ENCODE peak calls at places on chromosomes 3 and 15, in four cellular contexts. Y is endothelial cell, O is Calu3, L is lower leg skin. R is an unnamed sample.

GRCh38 chr3:116444819-116445290 is 432 bp downstream of the LSAMP start:
- DNase-seq in Y (peak), O (peak), L (no peak), R (no peak)

GRCh38 chr15:43150171-43150929 is 17.0 kb downstream of the TMEM62 start:
- DNase-seq in Y (no peak), O (no peak), L (no peak), R (no peak)

GRCh38 chr15:25243800-25244097 is 195.1 kb downstream of the UBE3A start:
- DNase-seq in Y (no peak), O (no peak), L (peak), R (peak)

GRCh38 chr15:66138882-66139281 is 114.7 kb downstream of the MEGF11 start:
- DNase-seq in Y (no peak), O (no peak), L (no peak), R (no peak)

GRCh38 chr3:55487376-55488241 is 503 bp upstream of the WNT5A start:
- DNase-seq in Y (peak), O (peak), L (peak), R (no peak)

GRCh38 chr3:98326945-98327344 is 26.7 kb upstream of the OR5K4 start:
- DNase-seq in Y (no peak), O (no peak), L (no peak), R (no peak)

GRCh38 chr15:54841906-54842305 is 354.8 kb downstream of the RSL24D1 start:
- DNase-seq in Y (no peak), O (no peak), L (no peak), R (no peak)

GRCh38 chr3:16300881-16301359 is 35.9 kb downstream of the OXNAD1 start:
- DNase-seq in Y (no peak), O (no peak), L (no peak), R (no peak)

GRCh38 chr15:83983634-83984458 is 251.7 kb upstream of the GOLGA6L4 start:
- DNase-seq in Y (no peak), O (no peak), L (no peak), R (no peak)

GRCh38 chr15:80031841-80032240 is 27.6 kb upstream of the ZFAND6 start:
- DNase-seq in Y (no peak), O (no peak), L (no peak), R (no peak)

GRCh38 chr15:76363251-76363650 is 26.7 kb downstream of the ISL2 start:
- DNase-seq in Y (no peak), O (no peak), L (no peak), R (no peak)

GRCh38 chr15:37081985-37082384 is 18.4 kb downstream of the MEIS2 start:
- DNase-seq in Y (no peak), O (no peak), L (no peak), R (no peak)

GRCh38 chr3:66076861-66077495 is 38.3 kb upstream of the MAGI1 start:
- DNase-seq in Y (no peak), O (no peak), L (no peak), R (no peak)

GRCh38 chr15:48722764-48723661 is 77.5 kb upstream of the FBN1 start:
- DNase-seq in Y (no peak), O (peak), L (no peak), R (no peak)

GRCh38 chr3:9422712-9423424 is 25.5 kb downstream of the SETD5 start:
- DNase-seq in Y (peak), O (peak), L (peak), R (peak)

GRCh38 chr3:144687862-144688261 is 716.2 kb downstream of the DIPK2A start:
- DNase-seq in Y (no peak), O (no peak), L (no peak), R (no peak)

GRCh38 chr3:177335728-177336127 is 138.4 kb upstream of the TBL1XR1 start:
- DNase-seq in Y (no peak), O (no peak), L (no peak), R (no peak)

GRCh38 chr3:170321326-170322034 is 36.0 kb upstream of the SKIL start:
- DNase-seq in Y (no peak), O (peak), L (no peak), R (no peak)

GRCh38 chr3:53068176-53068575 is 22.3 kb upstream of the SFMBT1 start:
- DNase-seq in Y (no peak), O (no peak), L (peak), R (no peak)

GRCh38 chr3:4898454-4899313 is 80.6 kb upstream of the BHLHE40 start:
- DNase-seq in Y (no peak), O (no peak), L (no peak), R (no peak)

GRCh38 chr3:175335229-175335628 is 476.1 kb downstream of the NAALADL2 start:
- DNase-seq in Y (no peak), O (no peak), L (no peak), R (no peak)

GRCh38 chr3:12188328-12188648 is 29.6 kb upstream of the TIMP4 start:
- DNase-seq in Y (no peak), O (no peak), L (no peak), R (no peak)
- TF ChIP-seq CTCF in Y (no peak), O (no peak), L (no peak), R (no peak)

DNA sequence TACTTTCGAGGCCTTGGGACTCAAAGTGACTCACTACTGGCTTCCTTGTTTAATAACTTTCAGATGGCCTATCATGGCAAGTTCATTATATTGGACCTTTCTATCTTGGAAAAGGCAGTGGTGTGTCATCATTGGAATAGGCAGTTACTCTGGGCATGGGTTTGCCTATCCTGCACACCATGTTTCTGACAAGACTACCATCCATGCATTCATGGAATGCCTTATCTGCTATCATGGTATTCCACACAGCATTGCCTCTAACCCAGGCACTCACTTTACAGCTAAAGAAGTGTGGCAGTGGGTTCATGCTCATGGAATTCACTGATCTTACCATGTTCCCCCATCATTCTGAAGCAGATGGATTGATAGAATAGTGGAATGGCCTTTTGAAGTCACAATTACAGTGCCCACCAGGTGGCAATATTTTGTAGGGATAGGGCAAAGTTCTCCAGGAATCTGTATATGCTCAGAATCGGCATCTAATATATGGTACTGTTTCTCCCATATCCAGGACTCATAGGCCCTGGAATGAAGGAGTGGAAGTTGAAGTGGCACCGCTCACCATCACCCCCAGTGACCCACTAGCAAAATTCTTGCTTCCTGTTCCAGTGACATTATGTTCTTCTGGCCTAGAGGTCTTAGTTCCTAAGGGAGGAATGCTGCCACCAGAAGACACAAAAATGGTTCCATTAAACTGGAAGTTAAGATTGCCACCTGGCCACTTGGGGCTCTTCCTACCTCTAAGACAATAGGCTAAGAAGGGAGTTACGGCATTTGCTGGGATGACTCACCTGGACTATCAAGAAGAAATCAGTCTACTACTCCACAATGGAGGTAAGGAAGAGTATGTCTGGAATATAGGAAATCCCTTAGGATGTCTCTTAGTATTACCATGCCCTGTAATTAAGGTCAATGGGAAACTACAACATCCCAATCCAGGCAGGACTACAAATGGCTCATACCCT is 1161.4 kb downstream of the SI start:
- DNase-seq in Y (peak), O (peak), L (no peak), R (no peak)
- TF ChIP-seq CTCF in Y (peak), O (peak), L (no peak), R (no peak)

DNA sequence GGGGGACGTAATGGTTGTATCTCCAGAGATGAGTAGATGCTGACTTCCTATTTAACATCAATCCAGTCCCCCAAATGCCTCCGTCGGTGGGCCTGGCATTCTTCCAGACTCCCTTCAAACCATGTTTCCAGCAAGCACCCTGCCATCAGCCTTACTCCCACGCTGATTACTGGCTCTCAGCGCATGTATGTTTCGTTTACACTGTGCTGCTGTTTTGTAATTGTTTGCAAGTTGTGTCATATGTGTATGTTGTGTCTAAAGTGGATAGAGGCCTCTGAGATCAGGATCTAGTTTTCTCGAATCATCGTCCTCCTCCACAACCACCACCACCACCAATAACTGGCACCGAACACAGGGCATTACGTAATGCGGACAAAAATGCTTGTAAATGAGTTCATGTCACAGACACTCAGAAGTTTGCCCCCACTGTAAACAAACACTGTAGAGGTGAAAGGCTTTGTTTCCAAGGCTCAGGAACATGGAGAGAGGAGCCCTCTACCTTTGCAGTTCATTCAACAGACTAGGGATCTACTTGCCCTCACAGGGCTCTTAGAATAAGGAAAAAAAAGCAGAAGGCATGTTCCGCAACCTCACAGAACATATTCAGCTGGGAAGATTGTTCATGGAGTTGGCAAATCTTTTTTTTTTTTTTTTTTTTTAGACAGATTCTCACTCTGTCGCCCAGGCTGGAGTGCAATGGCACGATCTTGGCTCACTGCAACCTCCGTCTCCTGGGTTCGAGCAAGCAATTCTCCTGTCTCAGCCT is 46.1 kb upstream of the SEMA4B start:
- DNase-seq in Y (no peak), O (peak), L (no peak), R (no peak)
- TF ChIP-seq CTCF in Y (no peak), O (no peak), L (no peak), R (no peak)

GRCh38 chr3:191385101-191385500 is 54.8 kb upstream of the UTS2B start:
- DNase-seq in Y (no peak), O (no peak), L (no peak), R (no peak)

GRCh38 chr3:191387441-191388077 is 57.2 kb upstream of the UTS2B start:
- DNase-seq in Y (no peak), O (no peak), L (no peak), R (no peak)

GRCh38 chr3:191390580-191390979 is 60.3 kb upstream of the UTS2B start:
- DNase-seq in Y (no peak), O (no peak), L (no peak), R (no peak)

GRCh38 chr3:191391873-191392808 is 61.8 kb upstream of the UTS2B start:
- DNase-seq in Y (no peak), O (no peak), L (no peak), R (no peak)

GRCh38 chr3:191388823-191389222 is 58.5 kb upstream of the UTS2B start:
- DNase-seq in Y (no peak), O (no peak), L (no peak), R (no peak)
- TF ChIP-seq CTCF in Y (peak), O (peak), L (no peak), R (peak)

GRCh38 chr3:164393171-164393570 is 685.1 kb downstream of the SI start:
- DNase-seq in Y (no peak), O (no peak), L (no peak), R (no peak)
- TF ChIP-seq CTCF in Y (no peak), O (peak), L (no peak), R (no peak)

GRCh38 chr3:43215684-43216336 is 70.5 kb upstream of the SNRK start:
- DNase-seq in Y (no peak), O (peak), L (no peak), R (no peak)
- TF ChIP-seq CTCF in Y (peak), O (peak), L (no peak), R (peak)

DNA sequence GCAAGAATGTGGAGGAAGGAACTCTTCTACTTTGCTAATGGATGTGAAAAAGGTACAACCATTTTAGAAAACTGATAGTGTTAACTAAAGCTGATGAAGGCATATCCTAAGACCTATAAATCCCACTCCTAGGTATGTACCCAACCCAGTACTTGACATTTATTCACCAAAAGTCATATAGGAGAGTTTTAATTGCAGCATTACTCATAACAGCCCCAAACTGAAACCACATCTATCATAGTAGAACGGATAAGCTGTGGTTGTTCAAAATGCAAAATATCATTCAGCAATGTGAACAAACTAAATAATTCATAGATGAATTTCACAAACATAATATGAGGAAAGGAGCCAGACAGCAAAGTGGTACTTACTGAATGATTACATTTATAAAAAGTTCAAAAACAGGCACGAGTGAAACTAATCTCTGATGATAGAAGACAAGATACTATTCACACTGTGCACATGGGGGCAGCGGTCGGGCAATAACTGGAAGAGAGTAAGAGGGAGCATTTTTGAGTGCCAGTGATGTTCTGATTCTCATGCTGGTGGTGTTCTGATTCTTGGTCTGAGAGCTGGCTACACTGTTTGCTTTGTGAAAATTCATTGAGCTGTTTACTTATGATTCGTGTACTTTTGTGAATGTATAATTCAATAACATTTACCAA is 34.3 kb downstream of the GOLIM4 start:
- DNase-seq in Y (no peak), O (peak), L (no peak), R (no peak)
- TF ChIP-seq CTCF in Y (no peak), O (no peak), L (no peak), R (no peak)

R was measured in right atrium auricular region.